ENCODE peak calls at places on chromosome 16, in four cellular contexts. One of them, this sample, is unnamed.

GRCh38 chr16:728131-728889 is 1.4 kb downstream of the HAGHL start:
- DNase-seq in A549: peak
- DNase-seq in WTC11: peak
- DNase-seq in K562: peak
- DNase-seq in this sample: no peak

GRCh38 chr16:88352261-88353200 is 30.2 kb upstream of the ZNF469 start:
- DNase-seq in A549: no peak
- DNase-seq in WTC11: no peak
- DNase-seq in K562: no peak
- DNase-seq in this sample: no peak

GRCh38 chr16:57594531-57595031 is 33.8 kb upstream of the ADGRG1 start:
- DNase-seq in A549: no peak
- DNase-seq in WTC11: no peak
- DNase-seq in K562: no peak
- DNase-seq in this sample: no peak

GRCh38 chr16:78097522-78097921 is 1.9 kb upstream of the WWOX start:
- DNase-seq in A549: no peak
- DNase-seq in WTC11: no peak
- DNase-seq in K562: no peak
- DNase-seq in this sample: no peak

GRCh38 chr16:27368358-27368722 is 33.6 kb upstream of the IL21R start:
- DNase-seq in A549: no peak
- DNase-seq in WTC11: no peak
- DNase-seq in K562: no peak
- DNase-seq in this sample: no peak

GRCh38 chr16:1564325-1564724 is 30.9 kb downstream of the TMEM204 start:
- DNase-seq in A549: no peak
- DNase-seq in WTC11: no peak
- DNase-seq in K562: peak
- DNase-seq in this sample: no peak

GRCh38 chr16:89723279-89724250 is 2.2 kb downstream of the ZNF276 start:
- DNase-seq in A549: no peak
- DNase-seq in WTC11: no peak
- DNase-seq in K562: no peak
- DNase-seq in this sample: no peak

GRCh38 chr16:391885-392335 is 5.1 kb upstream of the NME4 start:
- DNase-seq in A549: peak
- DNase-seq in WTC11: peak
- DNase-seq in K562: peak
- DNase-seq in this sample: peak

GRCh38 chr16:49881890-49882289 is 26.0 kb upstream of the ZNF423 start:
- DNase-seq in A549: no peak
- DNase-seq in WTC11: no peak
- DNase-seq in K562: no peak
- DNase-seq in this sample: no peak

GRCh38 chr16:28304214-28304613 is 11.9 kb downstream of the SBK1 start:
- DNase-seq in A549: peak
- DNase-seq in WTC11: peak
- DNase-seq in K562: peak
- DNase-seq in this sample: peak

GRCh38 chr16:75071621-75072020 is 45.0 kb downstream of the LDHD start:
- DNase-seq in A549: no peak
- DNase-seq in WTC11: no peak
- DNase-seq in K562: no peak
- DNase-seq in this sample: no peak

GRCh38 chr16:68599586-68599985 is 45.5 kb upstream of the CDH3 start:
- DNase-seq in A549: no peak
- DNase-seq in WTC11: no peak
- DNase-seq in K562: no peak
- DNase-seq in this sample: no peak

GRCh38 chr16:13270602-13271001 is 369.2 kb downstream of the SHISA9 start:
- DNase-seq in A549: no peak
- DNase-seq in WTC11: no peak
- DNase-seq in K562: no peak
- DNase-seq in this sample: no peak

GRCh38 chr16:50196736-50197135 is 43.6 kb downstream of the TENT4B start:
- DNase-seq in A549: no peak
- DNase-seq in WTC11: no peak
- DNase-seq in K562: no peak
- DNase-seq in this sample: no peak

GRCh38 chr16:73301984-73302383 is 254.1 kb upstream of the ZFHX3 start:
- DNase-seq in A549: no peak
- DNase-seq in WTC11: no peak
- DNase-seq in K562: no peak
- DNase-seq in this sample: no peak

GRCh38 chr16:73549960-73550359 is 502.0 kb upstream of the ZFHX3 start:
- DNase-seq in A549: no peak
- DNase-seq in WTC11: no peak
- DNase-seq in K562: no peak
- DNase-seq in this sample: no peak

GRCh38 chr16:88300463-88300835 is 82.3 kb upstream of the ZNF469 start:
- DNase-seq in A549: no peak
- DNase-seq in WTC11: no peak
- DNase-seq in K562: no peak
- DNase-seq in this sample: no peak

GRCh38 chr16:73339821-73340220 is 291.9 kb upstream of the ZFHX3 start:
- DNase-seq in A549: no peak
- DNase-seq in WTC11: no peak
- DNase-seq in K562: no peak
- DNase-seq in this sample: no peak

GRCh38 chr16:30870904-30871303 is 23.0 kb downstream of the BCL7C start:
- DNase-seq in A549: no peak
- DNase-seq in WTC11: no peak
- DNase-seq in K562: no peak
- DNase-seq in this sample: no peak

GRCh38 chr16:15037003-15037402 is 18.9 kb downstream of the NTAN1 start:
- DNase-seq in A549: no peak
- DNase-seq in WTC11: no peak
- DNase-seq in K562: no peak
- DNase-seq in this sample: no peak

GRCh38 chr16:89365044-89365467 is 125.3 kb downstream of the ANKRD11 start:
- DNase-seq in A549: no peak
- DNase-seq in WTC11: no peak
- DNase-seq in K562: no peak
- DNase-seq in this sample: no peak

GRCh38 chr16:49431040-49431439 is 57.4 kb downstream of the C16orf78 start:
- DNase-seq in A549: no peak
- DNase-seq in WTC11: no peak
- DNase-seq in K562: no peak
- DNase-seq in this sample: no peak

GRCh38 chr16:15567823-15568222 is 75.1 kb downstream of the MARF1 start:
- DNase-seq in A549: no peak
- DNase-seq in WTC11: no peak
- DNase-seq in K562: no peak
- DNase-seq in this sample: no peak

GRCh38 chr16:64962786-64963185 is 159.1 kb downstream of the CDH11 start:
- DNase-seq in A549: no peak
- DNase-seq in WTC11: no peak
- DNase-seq in K562: no peak
- DNase-seq in this sample: no peak

GRCh38 chr16:86568677-86569623 is 2.3 kb downstream of the FOXC2 start:
- DNase-seq in A549: no peak
- DNase-seq in WTC11: no peak
- DNase-seq in K562: no peak
- DNase-seq in this sample: no peak
- TF ChIP-seq NR3C1 in A549: no peak
- TF ChIP-seq NR3C1 in WTC11: no peak
- TF ChIP-seq NR3C1 in K562: no peak
- TF ChIP-seq NR3C1 in this sample: no peak

GRCh38 chr16:79625738-79626137 is 25.2 kb upstream of the MAF start:
- DNase-seq in A549: no peak
- DNase-seq in WTC11: no peak
- DNase-seq in K562: no peak
- DNase-seq in this sample: no peak

GRCh38 chr16:79632289-79632688 is 31.8 kb upstream of the MAF start:
- DNase-seq in A549: peak
- DNase-seq in WTC11: no peak
- DNase-seq in K562: no peak
- DNase-seq in this sample: no peak

GRCh38 chr16:79627092-79627491 is 26.6 kb upstream of the MAF start:
- DNase-seq in A549: no peak
- DNase-seq in WTC11: no peak
- DNase-seq in K562: no peak
- DNase-seq in this sample: no peak

GRCh38 chr16:79629003-79629402 is 28.5 kb upstream of the MAF start:
- DNase-seq in A549: no peak
- DNase-seq in WTC11: no peak
- DNase-seq in K562: no peak
- DNase-seq in this sample: no peak

DNA sequence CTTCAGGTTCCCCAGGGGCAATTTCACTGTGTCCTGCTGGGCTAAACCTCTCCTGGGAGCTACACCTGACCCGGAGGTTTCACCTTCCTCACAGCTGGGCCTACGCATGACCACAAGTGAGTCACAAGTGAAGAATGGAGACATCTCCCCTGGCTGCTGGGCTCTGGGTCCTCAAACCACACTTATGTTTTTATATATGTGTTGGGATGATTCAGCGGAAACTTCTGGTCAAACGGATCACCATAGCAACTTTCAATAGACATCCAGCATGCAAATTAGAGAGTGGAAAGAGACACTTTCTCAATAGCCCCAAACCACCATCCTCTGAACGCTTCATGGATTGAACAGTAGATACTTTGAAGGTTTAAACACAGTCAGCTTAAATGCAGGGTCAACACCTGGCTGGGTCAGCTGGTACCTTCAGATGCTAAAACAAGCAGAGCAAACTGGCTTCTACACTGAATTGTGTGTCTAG is 28.0 kb upstream of the MAF start:
- DNase-seq in A549: no peak
- DNase-seq in WTC11: no peak
- DNase-seq in K562: no peak
- DNase-seq in this sample: no peak
- TF ChIP-seq NR3C1 in A549: no peak
- TF ChIP-seq NR3C1 in WTC11: no peak
- TF ChIP-seq NR3C1 in K562: no peak
- TF ChIP-seq NR3C1 in this sample: no peak

GRCh38 chr16:11819798-11820197 is 22.7 kb upstream of the ZC3H7A start:
- DNase-seq in A549: no peak
- DNase-seq in WTC11: no peak
- DNase-seq in K562: no peak
- DNase-seq in this sample: no peak
- TF ChIP-seq NR3C1 in A549: no peak
- TF ChIP-seq NR3C1 in WTC11: no peak
- TF ChIP-seq NR3C1 in K562: no peak
- TF ChIP-seq NR3C1 in this sample: no peak

GRCh38 chr16:24511174-24511573 is 28.2 kb upstream of the RBBP6 start:
- DNase-seq in A549: peak
- DNase-seq in WTC11: no peak
- DNase-seq in K562: no peak
- DNase-seq in this sample: no peak
- TF ChIP-seq NR3C1 in A549: no peak
- TF ChIP-seq NR3C1 in WTC11: no peak
- TF ChIP-seq NR3C1 in K562: no peak
- TF ChIP-seq NR3C1 in this sample: no peak

GRCh38 chr16:53257001-53257400 is 177.3 kb upstream of the RBL2 start:
- DNase-seq in A549: no peak
- DNase-seq in WTC11: no peak
- DNase-seq in K562: no peak
- DNase-seq in this sample: no peak
- TF ChIP-seq NR3C1 in A549: no peak
- TF ChIP-seq NR3C1 in WTC11: no peak
- TF ChIP-seq NR3C1 in K562: no peak
- TF ChIP-seq NR3C1 in this sample: no peak